ENCODE peak calls at places on chromosomes 5 and 9, in seven cellular contexts. E, F, H, P, R, B and D are unnamed samples.

GRCh38 chr9:6230037-6230778 is 14.6 kb downstream of the IL33 start:
- DNase-seq in P (no peak), B (no peak), F (peak; percentile 28), E (peak; percentile 82), H (peak; percentile 72), R (no peak), D (no peak)

GRCh38 chr5:55276771-55277170 is 30.7 kb downstream of the DHX29 start:
- DNase-seq in B (no peak), P (no peak), E (no peak), R (peak; percentile 18), H (peak; percentile 75), F (peak; percentile 72), D (peak; percentile 44)

GRCh38 chr9:503331-503730 is 288.7 kb downstream of the DOCK8 start:
- DNase-seq in E (no peak), P (no peak), H (no peak), B (no peak), F (no peak), R (no peak), D (no peak)

GRCh38 chr5:19701731-19702130 is 286.3 kb downstream of the CDH18 start:
- DNase-seq in F (no peak), R (no peak), B (no peak), E (no peak), P (no peak), H (no peak), D (no peak)

GRCh38 chr5:125370486-125370885 is 624.0 kb upstream of the ZNF608 start:
- DNase-seq in P (no peak), H (no peak), R (no peak), E (no peak), F (no peak), B (no peak), D (no peak)

GRCh38 chr5:71601222-71602026 is 14.3 kb downstream of the MCCC2 start:
- DNase-seq in R (peak; percentile 94), H (peak; percentile 95), E (peak; percentile 99), F (peak; percentile 98), P (peak; percentile 75), B (peak; percentile 73), D (peak; percentile 92)

GRCh38 chr5:170885779-170886178 is 24.0 kb downstream of the RANBP17 start:
- DNase-seq in B (no peak), F (peak; percentile 39), H (no peak), E (peak; percentile 52), R (no peak), P (no peak), D (peak; percentile 42)

GRCh38 chr5:5381259-5382006 is 41.0 kb upstream of the ICE1 start:
- DNase-seq in P (no peak), H (no peak), B (no peak), F (no peak), E (no peak), R (peak; percentile 43), D (no peak)

GRCh38 chr9:93586290-93587057 is 10.1 kb downstream of the PHF2 start:
- DNase-seq in B (no peak), H (peak; percentile 18), E (no peak), P (no peak), R (no peak), F (no peak), D (no peak)

GRCh38 chr5:136772541-136772940 is 407.2 kb upstream of the TRPC7 start:
- DNase-seq in F (no peak), R (no peak), B (no peak), P (no peak), E (no peak), H (no peak), D (no peak)

GRCh38 chr9:114889802-114890224 is 40.6 kb downstream of the TNFSF8 start:
- DNase-seq in B (no peak), P (no peak), H (peak; percentile 16), F (no peak), R (peak; percentile 17), E (no peak), D (no peak)

GRCh38 chr5:90569084-90569483 is 10.5 kb downstream of the ADGRV1 start:
- DNase-seq in H (no peak), F (no peak), R (no peak), B (no peak), E (no peak), P (no peak), D (no peak)

GRCh38 chr5:163976691-163977090 is 471.3 kb downstream of the MAT2B start:
- DNase-seq in P (no peak), B (no peak), H (peak; percentile 0), F (peak; percentile 53), R (peak; percentile 30), E (peak; percentile 40), D (no peak)

GRCh38 chr5:79011219-79011836 is 26.2 kb upstream of the ARSB start:
- DNase-seq in H (peak; percentile 73), P (no peak), F (peak; percentile 90), R (peak; percentile 88), B (no peak), E (no peak), D (no peak)

GRCh38 chr9:37963936-37964739 is 60.2 kb upstream of the SLC25A51 start:
- DNase-seq in B (peak; percentile 66), E (peak; percentile 94), F (peak; percentile 99), H (peak; percentile 85), R (peak; percentile 99), P (no peak), D (peak; percentile 97)

GRCh38 chr5:542693-543311 is 18.6 kb upstream of the SLC9A3 start:
- DNase-seq in H (no peak), B (no peak), E (no peak), F (no peak), P (no peak), R (no peak), D (no peak)

GRCh38 chr5:56111404-56111781 is 116.6 kb upstream of the IL6ST start:
- DNase-seq in H (no peak), P (no peak), E (no peak), B (no peak), F (no peak), R (no peak), D (no peak)

GRCh38 chr5:102536323-102536928 is 37.6 kb upstream of the SLCO6A1 start:
- DNase-seq in B (no peak), E (peak; percentile 27), H (peak; percentile 67), F (peak; percentile 22), R (no peak), P (no peak), D (peak; percentile 77)

GRCh38 chr5:102307232-102307631 is 11.1 kb upstream of the SLCO4C1 start:
- DNase-seq in B (no peak), P (no peak), R (no peak), H (no peak), E (no peak), F (no peak), D (no peak)

GRCh38 chr5:162128117-162128516 is 60.5 kb downstream of the GABRG2 start:
- DNase-seq in B (no peak), E (no peak), F (no peak), R (no peak), P (peak; percentile 57), H (no peak), D (no peak)

GRCh38 chr5:132526290-132526973 is 16.9 kb downstream of the IL5 start:
- DNase-seq in R (no peak), F (peak; percentile 50), H (peak; percentile 66), B (peak; percentile 43), P (peak; percentile 72), E (peak; percentile 75), D (peak; percentile 86)

GRCh38 chr5:69231851-69232250 is 2.8 kb upstream of the CDK7 start:
- DNase-seq in R (peak; percentile 82), H (peak; percentile 83), B (no peak), F (no peak), E (no peak), P (no peak), D (no peak)

GRCh38 chr9:107489687-107490605 is at the start of gene KLF4:
- DNase-seq in P (peak; percentile 96), E (peak; percentile 94), F (peak; percentile 91), B (peak; percentile 95), R (peak; percentile 78), H (peak; percentile 97), D (peak; percentile 98)

GRCh38 chr5:96961053-96961452 is 25.2 kb downstream of the LNPEP start:
- DNase-seq in F (no peak), P (no peak), R (no peak), B (no peak), H (no peak), E (no peak), D (no peak)

GRCh38 chr9:20783057-20784038 is 99.3 kb downstream of the FOCAD start:
- DNase-seq in H (no peak), P (no peak), F (peak; percentile 11), B (no peak), R (no peak), E (no peak), D (no peak)

GRCh38 chr5:10695055-10695649 is 65.9 kb downstream of the DAP start:
- DNase-seq in F (peak; percentile 69), E (peak; percentile 72), R (peak; percentile 51), P (peak; percentile 72), B (peak; percentile 67), H (peak; percentile 90), D (peak; percentile 91)

GRCh38 chr5:38515648-38516047 is 40.8 kb downstream of the LIFR start:
- DNase-seq in H (peak; percentile 43), P (peak; percentile 30), F (peak; percentile 47), R (no peak), B (no peak), E (peak; percentile 20), D (no peak)

GRCh38 chr9:114221706-114222465 is 66.5 kb downstream of the COL27A1 start:
- DNase-seq in F (peak; percentile 54), B (no peak), E (peak; percentile 84), P (no peak), R (peak; percentile 21), H (no peak), D (no peak)

GRCh38 chr5:38379360-38379827 is 121.0 kb downstream of the EGFLAM start:
- DNase-seq in B (no peak), E (no peak), F (no peak), H (no peak), R (no peak), P (peak; percentile 82), D (no peak)

GRCh38 chr5:181120761-181121160 is 10.2 kb downstream of the OR2V1 start:
- DNase-seq in H (peak; percentile 33), B (no peak), F (no peak), E (no peak), R (no peak), P (no peak), D (no peak)
- H3K27me3 ChIP-seq in H (no peaks in the 10 kb centered on the region), B (peaks cover 6% of the 10 kb centered on the region), F (no peaks in the 10 kb centered on the region), E (peaks cover 7% of the 10 kb centered on the region), R (peaks cover 4% of the 10 kb centered on the region), P (peaks cover 72% of the 10 kb centered on the region), D (no peaks in the 10 kb centered on the region)

DNA sequence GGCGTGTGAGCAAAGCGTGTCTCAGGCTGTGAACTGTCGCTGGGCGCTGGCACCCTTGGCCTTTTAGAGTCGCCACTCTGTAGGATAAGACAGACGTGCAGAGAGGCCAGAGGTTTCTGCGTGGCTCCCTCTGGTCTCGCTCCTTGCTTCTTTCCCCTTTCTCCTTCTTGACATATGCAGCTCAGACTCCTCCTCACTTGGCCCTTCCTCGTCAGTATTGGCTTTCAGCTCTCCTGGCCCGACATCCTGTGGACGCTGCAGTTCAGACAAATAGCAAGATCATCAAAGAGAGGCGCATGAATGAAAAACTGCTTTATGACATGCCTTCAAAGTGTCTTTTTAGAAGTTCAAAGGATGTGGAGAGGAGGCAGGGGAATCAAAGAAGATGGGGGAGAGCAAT is 116.8 kb upstream of the SPRY4 start:
- DNase-seq in P (no peak), R (no peak), F (peak; percentile 33), B (no peak), H (peak; percentile 20), E (no peak), D (no peak)
- H3K9ac ChIP-seq in P (no peak overlapping the region), R (no peak overlapping the region), F (peak overlapping the region; percentile 15), B (no peak overlapping the region), H (no peak overlapping the region), E (no peak overlapping the region), D (peak overlapping the region; percentile 67)

GRCh38 chr9:97548819-97549540 is 47.5 kb downstream of the TMOD1 start:
- DNase-seq in P (no peak), F (no peak), E (no peak), B (no peak), H (no peak), R (no peak), D (no peak)
- H3K27me3 ChIP-seq in P (no peaks in the 10 kb centered on the region), F (peaks cover 2% of the 10 kb centered on the region), E (no peaks in the 10 kb centered on the region), B (no peaks in the 10 kb centered on the region), H (peaks cover 4% of the 10 kb centered on the region), R (no peaks in the 10 kb centered on the region), D (peaks cover 15% of the 10 kb centered on the region)

GRCh38 chr9:68869020-68869419 is 144.9 kb downstream of the PRKACG start:
- DNase-seq in R (no peak), H (no peak), F (no peak), P (peak; percentile 37), B (no peak), E (no peak), D (no peak)
- H3K9ac ChIP-seq in R (no peak overlapping the region), H (no peak overlapping the region), F (no peak overlapping the region), P (no peak overlapping the region), B (no peak overlapping the region), E (no peak overlapping the region), D (no peak overlapping the region)